ENCODE peak calls at places on chromosomes 13 and 19, in six cellular contexts. W is hepatic stellate cell; V is naive thymus-derived CD4-positive, alpha-beta T cell; U is endodermal cell; N is aorta; S is ascending aorta. H is an unnamed sample.

GRCh38 chr13:79417741-79418140 is 11.7 kb upstream of the RBM26 start:
- DNase-seq in V (no peak), W (no peak), U (no peak), N (no peak), S (no peak), H (no peak)

GRCh38 chr19:5037936-5038335 is 69.0 kb downstream of the KDM4B start:
- DNase-seq in S (no peak), V (no peak), U (no peak), N (no peak), W (no peak), H (no peak)

GRCh38 chr13:113149711-113150544 is 8.5 kb upstream of the PROZ start:
- DNase-seq in S (peak), U (peak), W (no peak), N (no peak), V (no peak), H (no peak)

GRCh38 chr19:3055741-3056453 is 6.4 kb downstream of the TLE5 start:
- DNase-seq in V (no peak), W (no peak), N (no peak), S (no peak), U (peak), H (no peak)

GRCh38 chr13:109212630-109213029 is 573.8 kb downstream of the IRS2 start:
- DNase-seq in N (no peak), U (no peak), W (no peak), S (no peak), V (no peak), H (peak)

GRCh38 chr19:34767967-34768366 is 5.0 kb downstream of the ZNF599 start:
- DNase-seq in S (no peak), N (no peak), W (no peak), V (no peak), U (no peak), H (no peak)

GRCh38 chr19:58450836-58451357 is 525 bp upstream of the ZNF324B start:
- DNase-seq in V (no peak), S (no peak), U (no peak), N (no peak), W (no peak), H (no peak)

GRCh38 chr19:48714759-48715261 is 4.7 kb downstream of the MAMSTR start:
- DNase-seq in W (no peak), S (no peak), N (no peak), U (no peak), V (no peak), H (no peak)

GRCh38 chr19:18645035-18645511 is 8.2 kb downstream of the KLHL26 start:
- DNase-seq in W (no peak), S (peak), U (no peak), V (no peak), N (peak), H (no peak)

GRCh38 chr19:43470288-43470687 is 4.9 kb upstream of the LYPD3 start:
- DNase-seq in U (peak), V (no peak), S (no peak), N (no peak), W (no peak), H (no peak)

GRCh38 chr13:77480071-77480470 is 55.4 kb upstream of the SCEL start:
- DNase-seq in V (no peak), W (no peak), S (no peak), U (no peak), N (no peak), H (no peak)

GRCh38 chr19:812819-813358 is 8.9 kb downstream of the PLPPR3 start:
- DNase-seq in V (no peak), N (no peak), U (peak), W (no peak), S (no peak), H (no peak)

H was measured in immature natural killer cell.